ENCODE peak calls at places on chromosomes 6 and 20, in seven cellular contexts. G, J, A, Z, E, R and F are unnamed samples.

GRCh38 chr6:56076033-56076432 is 171.3 kb downstream of the COL21A1 start:
- DNase-seq in A (no peak), G (no peak), E (no peak), R (no peak), Z (no peak), J (no peak), F (no peak)

GRCh38 chr6:5936611-5937010 is 70.1 kb downstream of the NRN1 start:
- DNase-seq in R (no peak), Z (no peak), A (no peak), J (no peak), G (no peak), E (no peak), F (no peak)

GRCh38 chr6:22521035-22521434 is 48.3 kb upstream of the HDGFL1 start:
- DNase-seq in A (no peak), J (no peak), R (no peak), Z (no peak), E (no peak), G (no peak), F (no peak)

GRCh38 chr20:59839372-59839771 is 94.1 kb downstream of the SYCP2 start:
- DNase-seq in J (no peak), E (no peak), R (no peak), A (no peak), Z (no peak), G (no peak), F (no peak)

GRCh38 chr20:62749851-62750445 is 41.3 kb downstream of the NTSR1 start:
- DNase-seq in J (peak), R (no peak), E (no peak), G (no peak), Z (no peak), A (no peak), F (no peak)

GRCh38 chr6:69768664-69769063 is 28.1 kb downstream of the LMBRD1 start:
- DNase-seq in G (no peak), R (no peak), J (no peak), A (no peak), E (no peak), Z (no peak), F (no peak)

GRCh38 chr20:32564921-32565734 is 20.0 kb downstream of the NOL4L start:
- DNase-seq in Z (no peak), G (no peak), A (no peak), J (peak), R (no peak), E (no peak), F (no peak)

GRCh38 chr6:30820196-30820595 is 64.1 kb upstream of the DDR1 start:
- DNase-seq in R (peak), E (peak), A (no peak), J (peak), Z (no peak), G (no peak), F (peak)

GRCh38 chr6:135475292-135475886 is 22.2 kb downstream of the AHI1 start:
- DNase-seq in Z (no peak), J (no peak), A (no peak), R (no peak), G (no peak), E (no peak), F (peak)

GRCh38 chr20:61497029-61497627 is 245.1 kb downstream of the CDH4 start:
- DNase-seq in Z (no peak), A (no peak), R (no peak), J (no peak), G (no peak), E (no peak), F (no peak)

GRCh38 chr6:8579372-8579771 is 144.0 kb upstream of the SLC35B3 start:
- DNase-seq in G (no peak), R (no peak), Z (no peak), J (no peak), E (no peak), A (no peak), F (no peak)

GRCh38 chr6:73123632-73124329 is 101.5 kb downstream of the KHDC1L start:
- DNase-seq in J (no peak), G (no peak), R (no peak), E (no peak), Z (no peak), A (no peak), F (no peak)

GRCh38 chr6:1313755-1314503 is 2.0 kb downstream of the FOXQ1 start:
- DNase-seq in R (no peak), G (peak), A (no peak), E (no peak), Z (no peak), J (no peak), F (no peak)

GRCh38 chr6:30774701-30775100 is 30.4 kb upstream of the IER3 start:
- DNase-seq in J (peak), E (no peak), G (no peak), Z (no peak), R (no peak), A (no peak), F (no peak)

GRCh38 chr6:42704937-42705374 is 17.4 kb downstream of the PRPH2 start:
- DNase-seq in Z (no peak), R (no peak), A (peak), J (no peak), G (no peak), E (no peak), F (no peak)

GRCh38 chr6:163324326-163324927 is 90.1 kb upstream of the QKI start:
- DNase-seq in Z (no peak), J (no peak), R (no peak), E (peak), G (no peak), A (no peak), F (no peak)

GRCh38 chr20:43975096-43975768 is 60.6 kb downstream of the TOX2 start:
- DNase-seq in R (peak), E (peak), A (no peak), J (no peak), Z (no peak), G (no peak), F (peak)

GRCh38 chr20:62143976-62144825 is 632 bp downstream of the SS18L1 start:
- DNase-seq in R (peak), G (peak), J (peak), A (peak), E (peak), Z (no peak), F (peak)

GRCh38 chr6:151763303-151763702 is 44.2 kb upstream of the ESR1 start:
- DNase-seq in J (no peak), Z (no peak), A (no peak), E (no peak), R (peak), G (no peak), F (peak)

GRCh38 chr6:28105286-28105685 is 19.1 kb upstream of the ZSCAN16 start:
- DNase-seq in G (no peak), A (peak), J (no peak), R (peak), Z (no peak), E (peak), F (peak)

GRCh38 chr6:12957321-12958051 is 240.9 kb downstream of the PHACTR1 start:
- DNase-seq in A (peak), J (peak), E (peak), G (peak), Z (peak), R (peak), F (peak)

GRCh38 chr6:3389390-3390167 is 67.3 kb downstream of the SLC22A23 start:
- DNase-seq in A (no peak), E (no peak), Z (peak), J (peak), R (no peak), G (no peak), F (peak)

GRCh38 chr6:107185570-107185969 is 70.3 kb upstream of the BEND3 start:
- DNase-seq in E (no peak), A (no peak), J (no peak), R (peak), Z (no peak), G (peak), F (peak)

GRCh38 chr6:108222504-108222903 is 38.3 kb downstream of the SNX3 start:
- DNase-seq in G (no peak), E (no peak), R (no peak), A (no peak), Z (no peak), J (no peak), F (no peak)

GRCh38 chr20:48687097-48687800 is 140.6 kb downstream of the PREX1 start:
- DNase-seq in J (no peak), E (no peak), Z (no peak), G (no peak), R (no peak), A (no peak), F (no peak)

GRCh38 chr6:105900120-105900937 is 185.8 kb upstream of the PRDM1 start:
- DNase-seq in E (no peak), G (peak), R (no peak), A (no peak), J (no peak), Z (no peak), F (peak)

GRCh38 chr6:68343901-68344300 is 291.2 kb upstream of the ADGRB3 start:
- DNase-seq in J (no peak), R (peak), Z (no peak), E (peak), A (peak), G (peak), F (no peak)

GRCh38 chr6:106927531-106928398 is 46.8 kb downstream of the CD24 start:
- DNase-seq in Z (no peak), A (peak), E (peak), R (peak), G (peak), J (no peak), F (no peak)

GRCh38 chr20:10225439-10226080 is 6.9 kb downstream of the SNAP25 start:
- DNase-seq in Z (no peak), J (no peak), G (peak), A (peak), R (no peak), E (peak), F (no peak)

GRCh38 chr6:6712258-6712978 is 123.9 kb downstream of the LY86 start:
- DNase-seq in E (peak), A (no peak), Z (no peak), J (no peak), G (no peak), R (peak), F (no peak)

GRCh38 chr20:60572991-60573390 is 614.8 kb downstream of the CDH26 start:
- DNase-seq in J (no peak), A (no peak), E (no peak), R (no peak), G (no peak), Z (no peak), F (peak)

GRCh38 chr6:51301969-51302368 is 483.3 kb downstream of the TFAP2B start:
- DNase-seq in Z (no peak), E (no peak), A (no peak), R (no peak), J (no peak), G (no peak), F (peak)

GRCh38 chr6:36985384-36985962 is 523 bp downstream of the MTCH1 start:
- DNase-seq in E (no peak), G (no peak), R (no peak), A (peak), Z (no peak), J (no peak), F (no peak)

GRCh38 chr20:23120936-23121765 is 35.0 kb upstream of the CD93 start:
- DNase-seq in A (no peak), R (no peak), J (no peak), E (no peak), G (no peak), Z (no peak), F (no peak)

GRCh38 chr6:128580224-128581110 is 60.1 kb upstream of the PTPRK start:
- DNase-seq in A (no peak), J (no peak), E (no peak), Z (no peak), R (no peak), G (no peak), F (no peak)

GRCh38 chr6:29632789-29633531 is at the start of gene GABBR1:
- DNase-seq in R (peak), Z (peak), G (peak), E (peak), J (peak), A (peak), F (peak)

GRCh38 chr6:118297821-118298220 is 250.3 kb upstream of the PLN start:
- DNase-seq in Z (no peak), E (no peak), R (no peak), G (no peak), J (no peak), A (no peak), F (no peak)

GRCh38 chr6:26312096-26312463 is 52.9 kb upstream of the BTN3A2 start:
- DNase-seq in A (peak), Z (no peak), G (no peak), R (no peak), E (no peak), J (no peak), F (no peak)

GRCh38 chr6:37354526-37355384 is 972 bp downstream of the RNF8 start:
- DNase-seq in E (peak), Z (no peak), A (peak), G (peak), R (peak), J (peak), F (no peak)